ENCODE peak calls at places on chromosomes 6 and 20, in eight cellular contexts. Q is colonic mucosa, O is psoas muscle, V is RWPE1, U is suprapubic skin, C is RWPE2, L is esophagus squamous epithelium, K is left lung. X is an unnamed sample.
A peak's percentile ranks its signal among the peaks of the same experiment; 100 is the strongest.

GRCh38 chr6:73564578-73565345 is 43.9 kb upstream of the EEF1A1 start:
- DNase-seq in L (no peak), C (no peak), Q (no peak), O (no peak), V (no peak), K (no peak), U (no peak), X (no peak)

GRCh38 chr6:53614676-53615075 is 50.9 kb downstream of the KLHL31 start:
- DNase-seq in V (no peak), C (no peak), K (no peak), O (no peak), U (no peak), Q (no peak), L (no peak), X (no peak)

GRCh38 chr6:81896561-81896960 is 144.1 kb upstream of the TENT5A start:
- DNase-seq in Q (no peak), C (no peak), L (no peak), K (no peak), V (no peak), U (no peak), O (no peak), X (no peak)

GRCh38 chr20:363319-364078 is 16.6 kb downstream of the NRSN2 start:
- DNase-seq in O (no peak), K (no peak), C (no peak), L (no peak), Q (no peak), U (no peak), V (peak; percentile 57), X (no peak)

GRCh38 chr6:28401172-28401571 is 1.6 kb upstream of the ZSCAN12 start:
- DNase-seq in K (no peak), U (no peak), L (no peak), Q (no peak), O (no peak), C (no peak), V (no peak), X (no peak)

GRCh38 chr6:33600761-33601160 is 20.4 kb upstream of the ITPR3 start:
- DNase-seq in U (no peak), C (no peak), Q (no peak), L (no peak), K (no peak), V (no peak), O (no peak), X (no peak)

GRCh38 chr6:145811741-145812140 is 2.9 kb downstream of the FBXO30 start:
- DNase-seq in C (no peak), K (no peak), L (no peak), Q (no peak), O (no peak), V (no peak), U (no peak), X (no peak)

GRCh38 chr6:149863846-149864577 is at the start of gene LRP11:
- DNase-seq in V (peak; percentile 93), O (peak; percentile 82), U (peak; percentile 93), L (peak; percentile 26), Q (peak; percentile 92), K (peak; percentile 94), C (peak; percentile 86), X (peak; percentile 75)

GRCh38 chr20:22556565-22557056 is 27.8 kb downstream of the FOXA2 start:
- DNase-seq in K (no peak), Q (no peak), C (no peak), O (no peak), L (no peak), V (no peak), U (no peak), X (no peak)

GRCh38 chr6:14379568-14379967 is 262.0 kb downstream of the CD83 start:
- DNase-seq in O (no peak), V (no peak), L (no peak), K (no peak), U (no peak), C (no peak), Q (no peak), X (no peak)
- H3K27ac ChIP-seq in O (no peak overlapping the region), V (no peak overlapping the region), L (no peak overlapping the region), K (no peak overlapping the region), U (no peak overlapping the region), C (no peak overlapping the region), Q (no peak overlapping the region), X (no peak overlapping the region)

DNA sequence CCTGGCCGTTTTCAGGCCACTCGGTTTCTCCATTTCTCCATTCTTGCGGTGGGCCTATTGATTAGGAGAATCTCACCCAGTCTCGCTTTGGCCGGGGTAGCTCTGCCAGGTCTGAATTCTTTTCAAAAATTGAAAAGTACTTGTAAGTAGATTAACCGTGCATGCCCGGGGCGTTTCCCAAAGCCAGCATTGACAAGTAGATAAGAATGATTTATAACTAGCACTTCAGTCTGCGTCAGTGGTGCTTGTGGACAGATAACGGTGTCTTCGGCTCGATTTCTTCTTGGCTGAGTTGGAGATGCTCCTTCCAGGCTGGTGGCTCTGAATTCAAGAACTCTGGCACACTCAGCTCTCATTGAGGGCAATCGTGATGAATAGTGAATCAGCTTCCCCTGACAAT is 29.0 kb downstream of the SLC24A3 start:
- DNase-seq in U (no peak), K (no peak), L (no peak), O (no peak), V (no peak), Q (no peak), C (no peak), X (no peak)
- H3K27ac ChIP-seq in U (no peak overlapping the region), K (no peak overlapping the region), L (no peak overlapping the region), O (no peak overlapping the region), V (no peak overlapping the region), Q (no peak overlapping the region), C (no peak overlapping the region), X (no peak overlapping the region)

GRCh38 chr6:44228836-44229235 is 5.4 kb downstream of the SLC29A1 start:
- DNase-seq in Q (no peak), V (no peak), O (no peak), U (no peak), C (no peak), K (no peak), L (no peak), X (no peak)
- H3K27ac ChIP-seq in Q (no peak overlapping the region), V (peak overlapping the region; percentile 90), O (peak overlapping the region; percentile 87), U (no peak overlapping the region), C (no peak overlapping the region), K (no peak overlapping the region), L (no peak overlapping the region), X (no peak overlapping the region)

DNA sequence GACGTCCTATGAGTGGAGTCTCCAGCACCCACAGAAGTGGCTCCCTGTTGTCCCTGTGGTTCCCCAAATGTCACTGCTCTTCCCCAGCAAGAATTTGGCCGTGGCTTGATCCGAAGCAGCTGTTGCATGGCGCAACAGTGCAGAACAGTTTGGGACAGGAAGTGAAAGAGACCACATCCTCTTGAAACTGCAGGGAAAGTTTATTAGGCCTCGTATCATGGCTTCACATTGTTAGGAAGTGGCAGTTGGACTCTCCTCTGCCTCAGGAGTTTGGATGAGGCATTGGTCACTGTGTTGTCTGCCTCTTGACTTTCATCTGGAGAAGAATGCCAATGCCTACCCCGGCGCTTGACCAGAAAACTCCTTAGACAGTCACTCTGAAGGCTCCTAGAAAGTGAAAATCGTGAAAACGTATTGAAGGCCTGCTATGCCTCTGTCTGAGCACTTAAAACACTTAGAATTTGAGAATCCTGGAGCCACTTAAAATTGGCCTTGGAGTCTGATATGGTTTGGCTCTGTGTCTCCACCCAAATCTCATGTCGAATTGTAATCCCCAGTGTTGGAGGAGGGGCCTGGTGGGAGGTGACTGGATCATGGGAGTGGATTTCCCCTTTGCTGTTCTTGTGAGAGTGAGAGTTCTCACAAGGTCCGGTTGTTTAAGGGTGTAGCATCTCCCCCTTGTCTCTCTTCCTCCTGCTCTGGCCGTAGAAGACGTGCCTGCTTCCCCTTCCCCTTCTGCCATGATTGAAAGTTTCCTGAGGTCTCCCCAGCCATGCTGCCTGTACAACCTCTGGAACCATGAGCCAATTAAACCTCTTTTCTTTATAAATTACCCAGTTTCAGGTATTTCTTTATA is 334.9 kb upstream of the JARID2 start:
- DNase-seq in U (no peak), O (peak; percentile 39), K (peak; percentile 79), C (no peak), V (no peak), L (no peak), Q (no peak), X (no peak)
- H3K27ac ChIP-seq in U (no peak overlapping the region), O (no peak overlapping the region), K (peak overlapping the region; percentile 44), C (no peak overlapping the region), V (no peak overlapping the region), L (no peak overlapping the region), Q (no peak overlapping the region), X (no peak overlapping the region)

DNA sequence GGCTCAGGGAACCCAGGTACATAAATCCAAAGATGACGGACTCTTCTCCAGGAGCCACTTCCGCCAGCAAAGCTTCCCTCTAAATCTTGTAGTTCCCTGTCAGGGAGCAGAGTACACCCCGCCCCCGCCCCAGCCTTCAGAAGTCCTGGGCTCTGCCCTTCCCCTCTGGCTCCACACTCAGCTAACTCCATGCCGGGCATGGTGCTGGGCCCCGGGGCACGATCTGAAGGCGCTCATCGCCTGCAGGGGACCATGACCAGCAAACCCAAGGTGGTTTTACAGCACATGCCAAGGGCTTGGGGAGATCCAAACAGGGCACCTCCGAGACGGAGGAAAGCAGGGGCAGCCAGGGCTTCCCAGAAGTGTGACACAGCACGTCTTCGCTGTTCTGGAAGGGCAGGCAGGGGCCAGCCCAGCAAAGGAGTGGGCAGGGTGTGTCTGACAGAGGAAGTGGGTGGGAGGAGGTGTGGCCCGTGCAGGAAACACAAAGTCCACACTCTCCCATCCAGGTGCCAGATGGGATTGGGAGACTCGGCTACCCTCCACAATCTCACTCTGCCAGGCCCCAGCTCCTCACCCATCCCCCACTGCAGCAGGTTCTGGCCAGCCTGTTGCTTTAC is 41.6 kb upstream of the SLC22A2 start:
- DNase-seq in C (peak; percentile 80), L (no peak), U (no peak), Q (peak; percentile 92), O (no peak), V (peak; percentile 74), K (peak; percentile 73), X (no peak)
- H3K27ac ChIP-seq in C (peak overlapping the region; percentile 64), L (peak overlapping the region; percentile 84), U (peak overlapping the region; percentile 34), Q (peak overlapping the region; percentile 80), O (no peak overlapping the region), V (peak overlapping the region; percentile 90), K (no peak overlapping the region), X (no peak overlapping the region)

GRCh38 chr6:136608991-136609390 is 58.8 kb upstream of the MAP7 start:
- DNase-seq in K (no peak), O (no peak), L (no peak), V (no peak), U (no peak), Q (no peak), C (no peak), X (no peak)
- H3K27ac ChIP-seq in K (peak overlapping the region; percentile 60), O (no peak overlapping the region), L (peak overlapping the region; percentile 72), V (peak overlapping the region; percentile 74), U (peak overlapping the region; percentile 59), Q (peak overlapping the region; percentile 75), C (peak overlapping the region; percentile 75), X (no peak overlapping the region)

DNA sequence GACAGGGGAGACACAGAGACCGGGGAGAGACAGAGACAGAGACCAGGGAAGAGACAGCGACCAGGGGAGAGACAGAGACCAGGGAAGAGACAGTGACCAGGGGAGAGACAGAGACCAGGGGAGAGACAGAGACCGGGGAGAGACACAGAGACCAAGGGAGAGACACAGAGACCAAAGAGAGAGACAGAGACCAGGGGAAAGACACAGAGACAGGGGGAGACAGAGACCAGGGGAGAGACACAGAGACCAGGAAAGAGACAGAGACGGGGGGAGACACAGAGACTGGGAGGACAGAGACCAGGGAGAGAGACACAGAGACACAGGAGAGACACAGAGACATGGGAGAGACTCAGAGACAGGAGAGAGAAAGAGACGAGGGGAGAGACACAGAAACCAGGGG is 43.9 kb downstream of the YTHDF1 start:
- DNase-seq in O (no peak), V (no peak), K (no peak), C (no peak), Q (no peak), U (no peak), L (no peak), X (no peak)
- H3K27ac ChIP-seq in O (no peak overlapping the region), V (no peak overlapping the region), K (no peak overlapping the region), C (no peak overlapping the region), Q (no peak overlapping the region), U (no peak overlapping the region), L (no peak overlapping the region), X (no peak overlapping the region)

X was measured in effector memory CD4-positive, alpha-beta T cell.